ENCODE peak calls at places on chromosomes 3 and 15, in ten cellular contexts. X is left ventricle myocardium inferior, H is ovary, N is GM06990, D is astrocyte of the spinal cord, P is suprapubic skin, C is fibroblast of mammary gland, I is fibroblast of the aortic adventitia, F is AG09309, O is body of pancreas. Q is an unnamed sample.

GRCh38 chr3:32181801-32182200 is 56.7 kb upstream of the CMTM8 start:
- DNase-seq in X (no peak), H (no peak), N (no peak), D (no peak), P (no peak), C (no peak), I (no peak), F (no peak), O (no peak), Q (no peak)

GRCh38 chr3:189458536-189458935 is 172.7 kb upstream of the TP63 start:
- DNase-seq in X (no peak), H (no peak), N (no peak), D (no peak), P (peak), C (peak), I (peak), F (no peak), O (no peak), Q (no peak)

GRCh38 chr15:71186267-71186666 is 71.0 kb downstream of the THSD4 start:
- DNase-seq in X (peak), H (no peak), N (no peak), D (no peak), P (no peak), C (no peak), I (no peak), F (no peak), O (no peak), Q (no peak)

GRCh38 chr15:56608140-56608778 is 125.0 kb downstream of the ZNF280D start:
- DNase-seq in X (no peak), H (no peak), N (peak), D (peak), P (no peak), C (no peak), I (no peak), F (no peak), O (no peak), Q (no peak)

GRCh38 chr15:31338879-31339557 is 12.4 kb downstream of the KLF13 start:
- DNase-seq in X (peak), H (peak), N (no peak), D (peak), P (no peak), C (peak), I (peak), F (peak), O (peak), Q (peak)

GRCh38 chr3:120550546-120550945 is 45.6 kb upstream of the NDUFB4 start:
- DNase-seq in X (no peak), H (no peak), N (no peak), D (no peak), P (no peak), C (peak), I (peak), F (no peak), O (no peak), Q (no peak)

GRCh38 chr15:60004019-60004845 is at the start of gene FOXB1:
- DNase-seq in X (no peak), H (no peak), N (no peak), D (no peak), P (no peak), C (no peak), I (no peak), F (no peak), O (no peak), Q (no peak)

GRCh38 chr15:66862878-66863335 is 160.9 kb downstream of the SMAD6 start:
- DNase-seq in X (peak), H (peak), N (peak), D (peak), P (peak), C (peak), I (peak), F (peak), O (peak), Q (peak)

GRCh38 chr15:60797444-60798040 is 318.6 kb upstream of the ICE2 start:
- DNase-seq in X (no peak), H (no peak), N (no peak), D (no peak), P (no peak), C (peak), I (no peak), F (no peak), O (no peak), Q (no peak)

GRCh38 chr3:194250104-194251002 is 100.8 kb downstream of the CPN2 start:
- DNase-seq in X (peak), H (peak), N (no peak), D (peak), P (peak), C (peak), I (peak), F (peak), O (no peak), Q (no peak)

GRCh38 chr15:92161039-92161670 is 232.5 kb upstream of the ST8SIA2 start:
- DNase-seq in X (no peak), H (no peak), N (peak), D (no peak), P (no peak), C (no peak), I (no peak), F (no peak), O (no peak), Q (no peak)

GRCh38 chr15:79193157-79193948 is 89.2 kb upstream of the ANKRD34C start:
- DNase-seq in X (no peak), H (no peak), N (no peak), D (no peak), P (no peak), C (no peak), I (no peak), F (no peak), O (no peak), Q (no peak)

GRCh38 chr15:101327147-101327740 is 32.2 kb upstream of the SNRPA1 start:
- DNase-seq in X (no peak), H (no peak), N (no peak), D (no peak), P (no peak), C (no peak), I (no peak), F (no peak), O (peak), Q (no peak)

GRCh38 chr3:148641712-148642111 is 56.0 kb upstream of the AGTR1 start:
- DNase-seq in X (no peak), H (no peak), N (no peak), D (no peak), P (no peak), C (no peak), I (no peak), F (no peak), O (no peak), Q (no peak)

GRCh38 chr3:122955916-122956684 is 71.5 kb downstream of the SEMA5B start:
- DNase-seq in X (no peak), H (no peak), N (no peak), D (no peak), P (no peak), C (no peak), I (no peak), F (no peak), O (no peak), Q (no peak)

GRCh38 chr3:130263708-130264107 is 81.8 kb upstream of the COL6A5 start:
- DNase-seq in X (no peak), H (no peak), N (peak), D (no peak), P (no peak), C (no peak), I (no peak), F (no peak), O (no peak), Q (no peak)

GRCh38 chr3:65732060-65732933 is 306.4 kb downstream of the MAGI1 start:
- DNase-seq in X (no peak), H (no peak), N (peak), D (peak), P (no peak), C (peak), I (peak), F (peak), O (no peak), Q (no peak)

GRCh38 chr15:67446449-67446848 is 74.5 kb upstream of the C15orf61 start:
- DNase-seq in X (no peak), H (no peak), N (no peak), D (no peak), P (no peak), C (no peak), I (no peak), F (no peak), O (no peak), Q (no peak)

GRCh38 chr3:31971607-31972006 is 9.5 kb downstream of the OSBPL10 start:
- DNase-seq in X (no peak), H (no peak), N (no peak), D (no peak), P (no peak), C (no peak), I (no peak), F (no peak), O (no peak), Q (no peak)

GRCh38 chr3:37987751-37988179 is 2.8 kb upstream of the VILL start:
- DNase-seq in X (no peak), H (no peak), N (no peak), D (no peak), P (no peak), C (peak), I (no peak), F (no peak), O (peak), Q (no peak)

GRCh38 chr3:183116051-183116614 is 16.8 kb upstream of the MCCC1 start:
- DNase-seq in X (no peak), H (no peak), N (peak), D (no peak), P (no peak), C (no peak), I (no peak), F (no peak), O (peak), Q (no peak)

GRCh38 chr3:196774191-196774820 is 34.6 kb downstream of the PAK2 start:
- DNase-seq in X (no peak), H (no peak), N (no peak), D (peak), P (no peak), C (peak), I (peak), F (no peak), O (no peak), Q (no peak)

GRCh38 chr3:72673011-72673771 is 175.1 kb downstream of the SHQ1 start:
- DNase-seq in X (no peak), H (no peak), N (no peak), D (no peak), P (no peak), C (no peak), I (no peak), F (no peak), O (no peak), Q (no peak)

GRCh38 chr15:69760263-69760855 is 307.7 kb downstream of the RPLP1 start:
- DNase-seq in X (no peak), H (no peak), N (no peak), D (peak), P (no peak), C (peak), I (peak), F (peak), O (no peak), Q (no peak)

GRCh38 chr15:86231864-86232801 is 152.5 kb downstream of the AGBL1 start:
- DNase-seq in X (no peak), H (no peak), N (no peak), D (peak), P (no peak), C (peak), I (peak), F (no peak), O (peak), Q (no peak)

GRCh38 chr3:140717915-140718314 is 40.1 kb downstream of the TRIM42 start:
- DNase-seq in X (no peak), H (no peak), N (no peak), D (no peak), P (no peak), C (peak), I (no peak), F (no peak), O (no peak), Q (no peak)

GRCh38 chr3:40386213-40386612 is 771 bp upstream of the ENTPD3 start:
- DNase-seq in X (no peak), H (no peak), N (no peak), D (no peak), P (no peak), C (no peak), I (no peak), F (no peak), O (no peak), Q (no peak)

GRCh38 chr3:40382617-40382979 is 4.4 kb upstream of the ENTPD3 start:
- DNase-seq in X (no peak), H (no peak), N (no peak), D (no peak), P (no peak), C (no peak), I (no peak), F (no peak), O (no peak), Q (no peak)

GRCh38 chr3:40381904-40382616 is 4.9 kb upstream of the ENTPD3 start:
- DNase-seq in X (no peak), H (no peak), N (no peak), D (no peak), P (no peak), C (no peak), I (no peak), F (no peak), O (no peak), Q (no peak)

GRCh38 chr3:40387895-40388254 is 891 bp downstream of the ENTPD3 start:
- DNase-seq in X (no peak), H (no peak), N (no peak), D (no peak), P (no peak), C (no peak), I (no peak), F (no peak), O (no peak), Q (no peak)

DNA sequence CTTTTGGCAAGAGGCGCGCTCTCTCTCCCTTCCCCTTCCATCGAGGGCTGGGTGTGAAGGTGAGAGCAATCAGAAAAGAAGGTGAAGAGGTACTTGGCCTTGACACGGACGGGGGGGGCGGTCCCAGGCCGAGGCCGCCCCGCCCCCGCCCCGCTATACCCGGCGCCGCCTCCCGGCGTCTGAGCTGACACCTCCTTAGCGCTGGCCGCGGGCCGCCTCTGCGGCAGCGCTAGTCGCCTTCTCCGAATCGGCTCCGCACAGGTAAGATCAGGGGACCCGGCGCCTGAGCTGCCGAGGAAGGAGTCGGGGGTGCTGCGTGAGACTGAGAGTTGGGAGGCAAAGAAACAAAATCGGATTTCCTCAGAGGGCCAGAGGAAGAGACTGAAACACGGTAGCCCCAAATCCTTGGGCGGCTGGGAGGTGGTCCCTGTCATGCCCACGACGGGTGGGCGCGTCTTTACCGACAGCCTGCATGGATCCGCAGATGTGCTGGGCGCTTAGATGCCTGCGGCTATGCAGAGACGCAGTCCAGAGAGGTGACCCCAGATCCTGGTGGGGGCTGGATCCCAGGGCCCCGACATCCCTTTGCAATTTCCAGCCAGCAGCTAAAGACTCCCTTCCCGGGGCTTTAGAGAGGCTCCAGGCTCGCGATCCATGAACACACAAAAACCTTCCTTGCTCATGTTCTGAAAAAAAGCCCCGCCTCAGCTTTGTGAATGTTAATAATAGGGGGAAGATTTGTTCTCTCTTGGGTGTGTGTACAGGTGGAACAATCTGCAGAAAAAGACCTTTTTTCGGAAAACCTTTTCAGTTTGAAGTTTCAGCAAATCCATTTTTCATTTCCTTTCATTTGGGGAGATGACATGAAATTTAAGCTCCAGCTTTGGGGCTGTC is at the start of gene ENTPD3:
- DNase-seq in X (no peak), H (peak), N (peak), D (no peak), P (no peak), C (no peak), I (no peak), F (no peak), O (peak), Q (no peak)
- H3K4me3 ChIP-seq in X (peak), H (peak), N (no peak), D (peak), P (peak), C (peak), I (peak), F (peak), O (peak), Q (peak)

GRCh38 chr3:187000711-187001151 is 70.4 kb downstream of the ST6GAL1 start:
- DNase-seq in X (no peak), H (no peak), N (peak), D (no peak), P (no peak), C (no peak), I (no peak), F (no peak), O (no peak), Q (no peak)

GRCh38 chr3:186993940-186994670 is 63.8 kb downstream of the ST6GAL1 start:
- DNase-seq in X (no peak), H (no peak), N (no peak), D (no peak), P (no peak), C (no peak), I (no peak), F (no peak), O (no peak), Q (no peak)

GRCh38 chr3:186998937-186999368 is 68.6 kb downstream of the ST6GAL1 start:
- DNase-seq in X (no peak), H (no peak), N (no peak), D (no peak), P (no peak), C (no peak), I (no peak), F (no peak), O (no peak), Q (no peak)

GRCh38 chr3:186996356-186996755 is 66.0 kb downstream of the ST6GAL1 start:
- DNase-seq in X (no peak), H (no peak), N (no peak), D (no peak), P (no peak), C (no peak), I (no peak), F (no peak), O (no peak), Q (no peak)

DNA sequence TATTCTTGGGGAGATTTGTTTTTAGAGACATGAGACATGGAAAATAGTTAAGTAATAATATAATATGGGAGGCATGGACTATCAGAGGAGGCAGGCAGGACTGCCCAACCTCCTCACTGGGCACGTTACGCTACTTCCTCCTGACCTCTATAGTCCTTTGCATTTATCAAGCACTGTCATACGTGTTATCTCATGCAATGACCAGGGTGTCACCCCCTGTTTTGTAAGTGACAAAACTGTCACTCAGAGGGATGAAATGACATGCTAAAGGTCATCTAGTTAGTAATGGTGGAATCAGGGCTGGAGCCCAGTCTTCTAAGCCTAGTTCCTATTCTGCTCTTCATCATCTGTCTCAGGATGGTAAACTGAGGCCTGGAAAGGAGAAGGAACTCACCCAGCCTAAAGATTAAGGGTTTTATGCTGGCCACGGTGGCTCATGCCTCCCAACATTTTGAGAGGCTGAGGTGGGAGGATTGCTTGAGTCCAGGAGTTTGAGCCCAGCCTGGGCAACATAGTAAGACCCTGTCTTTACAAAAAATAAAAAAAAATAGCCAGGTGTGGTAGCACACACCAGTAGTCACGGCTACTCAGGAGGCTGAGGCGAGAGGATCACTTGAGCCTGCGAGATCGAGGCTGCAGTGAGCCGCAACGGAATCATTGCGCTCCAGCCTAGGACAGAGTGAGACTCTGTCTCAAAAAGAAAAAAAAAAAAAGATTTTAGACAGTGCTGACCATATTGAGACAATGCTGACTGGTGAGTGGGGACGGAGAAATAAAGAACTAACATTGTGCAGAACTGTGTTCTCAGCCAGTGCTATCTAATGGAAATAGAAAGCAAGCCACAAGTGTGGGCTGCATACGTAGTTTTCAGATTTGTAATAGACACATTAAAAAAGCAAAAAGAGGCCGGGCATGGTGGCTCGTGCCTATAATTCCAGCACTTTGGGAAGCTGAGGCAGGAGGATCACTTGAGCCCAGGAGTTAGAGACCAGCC is 67.0 kb downstream of the ST6GAL1 start:
- DNase-seq in X (no peak), H (no peak), N (no peak), D (no peak), P (no peak), C (no peak), I (peak), F (no peak), O (no peak), Q (no peak)
- H3K4me3 ChIP-seq in X (no peak), H (no peak), N (peak), D (no peak), P (no peak), C (no peak), I (no peak), F (no peak), O (no peak), Q (no peak)

DNA sequence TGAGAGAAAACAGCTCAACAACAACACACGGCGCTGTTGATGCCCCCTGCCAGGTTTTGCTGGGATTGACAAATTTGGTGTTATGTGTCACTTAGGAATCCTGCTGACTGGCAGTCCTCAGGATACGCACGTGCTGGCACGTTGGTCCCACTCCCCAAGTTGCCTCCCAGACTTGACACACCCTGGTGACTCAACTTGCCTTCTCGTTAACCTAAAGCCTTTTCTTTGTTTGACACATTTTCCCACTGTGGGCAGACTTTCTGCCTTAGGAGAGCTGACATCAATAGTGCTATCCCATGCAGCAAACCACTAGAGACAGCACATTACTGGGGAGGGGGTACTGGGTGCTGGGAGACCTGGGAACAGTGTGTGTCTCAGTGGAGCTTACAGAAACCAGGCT is 104.2 kb downstream of the OXNAD1 start:
- DNase-seq in X (no peak), H (no peak), N (no peak), D (no peak), P (no peak), C (peak), I (no peak), F (no peak), O (no peak), Q (no peak)
- H3K4me3 ChIP-seq in X (no peak), H (no peak), N (no peak), D (no peak), P (no peak), C (no peak), I (no peak), F (no peak), O (no peak), Q (no peak)

GRCh38 chr3:34780294-34780693 is 859.0 kb upstream of the ARPP21 start:
- DNase-seq in X (no peak), H (no peak), N (no peak), D (no peak), P (no peak), C (no peak), I (no peak), F (no peak), O (no peak), Q (no peak)

GRCh38 chr3:34780973-34781372 is 858.4 kb upstream of the ARPP21 start:
- DNase-seq in X (no peak), H (no peak), N (no peak), D (no peak), P (no peak), C (no peak), I (peak), F (no peak), O (no peak), Q (no peak)

GRCh38 chr3:34779092-34779491 is 860.2 kb upstream of the ARPP21 start:
- DNase-seq in X (no peak), H (no peak), N (no peak), D (no peak), P (no peak), C (no peak), I (no peak), F (no peak), O (no peak), Q (no peak)

GRCh38 chr3:34782876-34783275 is 856.4 kb upstream of the ARPP21 start:
- DNase-seq in X (no peak), H (no peak), N (no peak), D (no peak), P (no peak), C (peak), I (no peak), F (no peak), O (no peak), Q (no peak)

GRCh38 chr3:34783881-34784280 is 855.4 kb upstream of the ARPP21 start:
- DNase-seq in X (no peak), H (no peak), N (no peak), D (no peak), P (no peak), C (peak), I (peak), F (no peak), O (no peak), Q (no peak)
- H3K4me3 ChIP-seq in X (no peak), H (no peak), N (no peak), D (no peak), P (no peak), C (no peak), I (no peak), F (no peak), O (no peak), Q (no peak)

GRCh38 chr15:74129411-74130088 is 836 bp upstream of the ISLR2 start:
- DNase-seq in X (no peak), H (no peak), N (peak), D (no peak), P (no peak), C (no peak), I (no peak), F (no peak), O (no peak), Q (no peak)
- H3K4me3 ChIP-seq in X (peak), H (no peak), N (no peak), D (peak), P (peak), C (no peak), I (peak), F (peak), O (no peak), Q (peak)